ENCODE peak calls at places on chromosomes 4 and X, in seven cellular contexts. U is T-cell; V is pancreas; D is activated T-cell treated with anti-CD3 and anti-CD28 coated beads, Interleukin-2, amount 50 U/mL, for 4 hours; C is stimulated activated CD8-positive, alpha-beta memory T cell treated with anti-CD3 and anti-CD28 coated beads, Interleukin-15, amount 100 ng/mL, for 4 hours; A is myocyte; H is AG08395. W is an unnamed sample.

GRCh38 chr4:146256328-146256727 is 42.0 kb downstream of the REELD1 start:
- DNase-seq in U (no peak), V (no peak), D (no peak), C (no peak), A (no peak), H (no peak), W (no peak)

GRCh38 chr4:7352486-7352885 is 82.2 kb downstream of the PSAPL1 start:
- DNase-seq in U (no peak), V (no peak), D (no peak), C (no peak), A (no peak), H (no peak), W (no peak)

GRCh38 chr4:19309365-19309764 is 942.3 kb upstream of the SLIT2 start:
- DNase-seq in U (no peak), V (no peak), D (no peak), C (no peak), A (no peak), H (peak; percentile 47), W (peak; percentile 28)

GRCh38 chr4:139732991-139733555 is 67.5 kb downstream of the MGST2 start:
- DNase-seq in U (no peak), V (no peak), D (no peak), C (no peak), A (no peak), H (no peak), W (no peak)

GRCh38 chr4:144709793-144710525 is 64.0 kb downstream of the HHIP start:
- DNase-seq in U (no peak), V (no peak), D (no peak), C (no peak), A (peak; percentile 43), H (peak; percentile 28), W (peak; percentile 65)

GRCh38 chr4:87698394-87698793 is 48.3 kb downstream of the DMP1 start:
- DNase-seq in U (no peak), V (no peak), D (no peak), C (no peak), A (no peak), H (no peak), W (no peak)

GRCh38 chr4:39712819-39713607 is 15.1 kb downstream of the UBE2K start:
- DNase-seq in U (no peak), V (no peak), D (no peak), C (no peak), A (no peak), H (no peak), W (no peak)

GRCh38 chrX:1815456-1816175 is 200.8 kb downstream of the ASMT start:
- DNase-seq in U (no peak), V (no peak), D (no peak), C (no peak), A (no peak), H (no peak), W (no peak)

GRCh38 chrX:149476513-149476912 is 28.6 kb downstream of the IDS start:
- DNase-seq in U (no peak), V (no peak), D (no peak), C (no peak), A (no peak), H (no peak), W (no peak)

GRCh38 chr4:107824367-107825071 is at the start of gene SGMS2:
- DNase-seq in U (peak; percentile 2), V (peak; percentile 92), D (peak; percentile 55), C (peak; percentile 53), A (peak; percentile 93), H (peak; percentile 87), W (peak; percentile 75)

GRCh38 chr4:109155682-109156243 is 146.7 kb downstream of the COL25A1 start:
- DNase-seq in U (no peak), V (no peak), D (no peak), C (no peak), A (no peak), H (no peak), W (no peak)

GRCh38 chr4:99710020-99710419 is 52.4 kb upstream of the C4orf54 start:
- DNase-seq in U (no peak), V (no peak), D (no peak), C (no peak), A (no peak), H (no peak), W (no peak)

GRCh38 chr4:35541146-35541887 is 703.0 kb downstream of the ARAP2 start:
- DNase-seq in U (no peak), V (peak; percentile 39), D (no peak), C (no peak), A (no peak), H (no peak), W (no peak)

W was measured in skeletal muscle cell.